ENCODE peak calls at places on chromosome 16, in nine cellular contexts. X, K, Y, J, M, Q, L, B and F are unnamed samples. For H3K9me3, the result is how much of the 10 kb centered on the place peaks cover.

GRCh38 chr16:58070585-58070984 is 45.0 kb downstream of the MMP15 start:
- DNase-seq in X (no peak), K (no peak), Y (no peak), J (no peak), M (no peak), Q (no peak), L (no peak), B (no peak), F (no peak)

GRCh38 chr16:66291833-66292232 is 74.7 kb upstream of the CDH5 start:
- DNase-seq in X (no peak), K (no peak), Y (no peak), J (no peak), M (no peak), Q (no peak), L (no peak), B (no peak), F (no peak)

GRCh38 chr16:84225126-84225525 is 14.7 kb downstream of the KCNG4 start:
- DNase-seq in X (no peak), K (no peak), Y (no peak), J (no peak), M (no peak), Q (no peak), L (no peak), B (no peak), F (no peak)

GRCh38 chr16:51816929-51817328 is 665.9 kb upstream of the SALL1 start:
- DNase-seq in X (no peak), K (no peak), Y (no peak), J (no peak), M (no peak), Q (no peak), L (no peak), B (no peak), F (no peak)

GRCh38 chr16:2820836-2821482 is 3.9 kb downstream of the PRSS21 start:
- DNase-seq in X (no peak), K (no peak), Y (no peak), J (peak), M (no peak), Q (no peak), L (no peak), B (no peak), F (no peak)

GRCh38 chr16:12239953-12240485 is 263.5 kb downstream of the SNX29 start:
- DNase-seq in X (peak), K (no peak), Y (no peak), J (no peak), M (no peak), Q (no peak), L (no peak), B (no peak), F (no peak)

GRCh38 chr16:15882563-15882962 is 5.8 kb downstream of the CEP20 start:
- DNase-seq in X (no peak), K (no peak), Y (no peak), J (no peak), M (no peak), Q (no peak), L (no peak), B (no peak), F (no peak)

GRCh38 chr16:23105309-23105708 is 43.9 kb downstream of the USP31 start:
- DNase-seq in X (no peak), K (no peak), Y (no peak), J (no peak), M (no peak), Q (no peak), L (no peak), B (no peak), F (peak)

GRCh38 chr16:25026621-25027020 is 11.5 kb upstream of the ARHGAP17 start:
- DNase-seq in X (no peak), K (no peak), Y (no peak), J (no peak), M (no peak), Q (no peak), L (no peak), B (no peak), F (no peak)

GRCh38 chr16:31130336-31130812 is 5.2 kb downstream of the PRSS8 start:
- DNase-seq in X (peak), K (no peak), Y (no peak), J (no peak), M (no peak), Q (no peak), L (no peak), B (no peak), F (no peak)

GRCh38 chr16:51267676-51268075 is 116.6 kb upstream of the SALL1 start:
- DNase-seq in X (no peak), K (no peak), Y (no peak), J (no peak), M (no peak), Q (no peak), L (no peak), B (no peak), F (no peak)

GRCh38 chr16:86073763-86074493 is 175.0 kb downstream of the IRF8 start:
- DNase-seq in X (no peak), K (peak), Y (no peak), J (no peak), M (no peak), Q (no peak), L (no peak), B (no peak), F (no peak)

GRCh38 chr16:49471038-49471727 is 97.6 kb downstream of the C16orf78 start:
- DNase-seq in X (no peak), K (no peak), Y (no peak), J (no peak), M (no peak), Q (no peak), L (peak), B (peak), F (no peak)

GRCh38 chr16:1812732-1813163 is 13.9 kb downstream of the HAGH start:
- DNase-seq in X (peak), K (peak), Y (peak), J (peak), M (no peak), Q (peak), L (peak), B (peak), F (peak)

GRCh38 chr16:10335681-10336080 is 50.2 kb upstream of the ATF7IP2 start:
- DNase-seq in X (no peak), K (no peak), Y (no peak), J (no peak), M (no peak), Q (no peak), L (no peak), B (no peak), F (no peak)

GRCh38 chr16:10343124-10343760 is 42.6 kb upstream of the ATF7IP2 start:
- DNase-seq in X (no peak), K (no peak), Y (no peak), J (no peak), M (no peak), Q (peak), L (no peak), B (no peak), F (no peak)

GRCh38 chr16:10345629-10346028 is 40.2 kb upstream of the ATF7IP2 start:
- DNase-seq in X (no peak), K (no peak), Y (no peak), J (no peak), M (no peak), Q (no peak), L (no peak), B (no peak), F (no peak)

GRCh38 chr16:10338426-10338825 is 47.4 kb upstream of the ATF7IP2 start:
- DNase-seq in X (no peak), K (no peak), Y (peak), J (no peak), M (no peak), Q (no peak), L (no peak), B (no peak), F (no peak)

DNA sequence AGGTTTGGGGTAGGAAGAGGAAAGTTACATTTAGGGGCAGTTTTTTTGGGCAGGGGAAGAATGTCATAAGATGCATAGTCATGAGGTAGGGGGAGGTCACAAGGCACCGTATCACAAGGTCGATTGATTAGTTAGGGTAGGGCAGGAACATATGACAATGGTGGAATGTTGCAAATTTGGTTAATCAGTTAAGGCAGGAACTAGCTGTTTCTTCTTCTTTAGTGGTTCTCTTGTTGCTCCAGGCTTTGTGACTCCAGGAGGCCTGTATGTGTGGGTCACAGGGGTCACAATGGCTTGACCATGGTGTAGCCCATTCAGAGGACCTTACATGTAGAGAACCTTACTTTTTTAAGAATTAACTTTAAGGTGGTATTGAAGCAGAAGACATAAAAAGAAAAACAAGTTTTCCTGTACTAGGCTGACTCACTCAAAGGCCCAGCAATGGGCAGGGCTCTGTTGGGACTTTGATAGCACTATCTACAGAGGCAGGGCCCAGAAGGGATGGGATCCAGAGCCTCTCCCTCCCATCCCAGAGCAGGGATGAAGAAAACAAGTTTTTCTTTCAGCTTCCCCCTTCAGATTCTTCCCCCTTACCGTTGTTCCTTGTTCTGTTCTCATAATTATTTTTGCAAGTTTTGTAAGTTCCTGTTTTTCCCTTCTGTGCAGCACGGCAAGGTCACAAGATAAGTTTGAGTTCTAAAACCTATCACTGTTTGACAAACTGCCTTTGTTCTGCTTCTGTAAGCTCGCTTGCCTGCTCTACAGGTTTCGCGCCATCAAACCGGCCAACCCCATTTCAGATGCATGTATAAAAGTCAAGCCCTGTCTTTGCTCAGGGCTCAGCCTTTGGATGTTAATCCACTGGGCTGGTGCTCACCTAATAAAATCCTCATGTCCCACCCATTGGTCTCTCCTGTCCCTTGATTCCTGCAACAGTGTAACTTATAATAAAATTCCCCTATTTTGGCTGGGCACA is 45.8 kb upstream of the ATF7IP2 start:
- DNase-seq in X (no peak), K (no peak), Y (no peak), J (no peak), M (no peak), Q (no peak), L (no peak), B (no peak), F (no peak)
- H3K9me3 ChIP-seq in X (under half), K (under half), Y (under half), J (under half), M (under half), Q (under half), L (under half), B (under half), F (under half)

DNA sequence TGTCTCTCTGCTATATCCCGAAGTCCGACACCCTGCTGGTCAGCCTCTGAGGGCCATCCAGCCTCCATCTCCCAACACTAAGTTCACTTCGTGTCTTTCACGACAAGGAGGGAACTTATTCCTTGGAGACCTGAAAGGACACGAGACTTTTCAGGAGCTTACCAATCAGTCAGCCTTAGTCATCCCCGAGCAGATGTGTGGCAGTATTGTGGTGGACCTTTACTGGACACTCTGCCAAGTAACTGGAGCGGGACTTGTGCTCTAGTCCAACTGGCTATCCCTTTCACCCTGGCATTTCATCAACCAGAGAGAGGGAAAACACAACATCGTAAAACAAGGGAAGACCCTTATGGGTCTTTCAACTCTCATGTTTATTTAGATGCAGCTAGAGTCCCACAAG is 87.1 kb downstream of the EMP2 start:
- DNase-seq in X (no peak), K (no peak), Y (no peak), J (no peak), M (no peak), Q (no peak), L (no peak), B (no peak), F (no peak)
- TF ChIP-seq POLR2A in X (no peak), K (no peak), Y (no peak), J (no peak), M (no peak), Q (no peak), L (no peak), B (no peak), F (no peak)

GRCh38 chr16:79392081-79392480 is 208.5 kb downstream of the MAF start:
- DNase-seq in X (no peak), K (no peak), Y (no peak), J (no peak), M (no peak), Q (no peak), L (no peak), B (no peak), F (no peak)
- H3K9me3 ChIP-seq in X (under half), K (under half), Y (under half), J (under half), M (under half), Q (under half), L (under half), B (under half), F (under half)

DNA sequence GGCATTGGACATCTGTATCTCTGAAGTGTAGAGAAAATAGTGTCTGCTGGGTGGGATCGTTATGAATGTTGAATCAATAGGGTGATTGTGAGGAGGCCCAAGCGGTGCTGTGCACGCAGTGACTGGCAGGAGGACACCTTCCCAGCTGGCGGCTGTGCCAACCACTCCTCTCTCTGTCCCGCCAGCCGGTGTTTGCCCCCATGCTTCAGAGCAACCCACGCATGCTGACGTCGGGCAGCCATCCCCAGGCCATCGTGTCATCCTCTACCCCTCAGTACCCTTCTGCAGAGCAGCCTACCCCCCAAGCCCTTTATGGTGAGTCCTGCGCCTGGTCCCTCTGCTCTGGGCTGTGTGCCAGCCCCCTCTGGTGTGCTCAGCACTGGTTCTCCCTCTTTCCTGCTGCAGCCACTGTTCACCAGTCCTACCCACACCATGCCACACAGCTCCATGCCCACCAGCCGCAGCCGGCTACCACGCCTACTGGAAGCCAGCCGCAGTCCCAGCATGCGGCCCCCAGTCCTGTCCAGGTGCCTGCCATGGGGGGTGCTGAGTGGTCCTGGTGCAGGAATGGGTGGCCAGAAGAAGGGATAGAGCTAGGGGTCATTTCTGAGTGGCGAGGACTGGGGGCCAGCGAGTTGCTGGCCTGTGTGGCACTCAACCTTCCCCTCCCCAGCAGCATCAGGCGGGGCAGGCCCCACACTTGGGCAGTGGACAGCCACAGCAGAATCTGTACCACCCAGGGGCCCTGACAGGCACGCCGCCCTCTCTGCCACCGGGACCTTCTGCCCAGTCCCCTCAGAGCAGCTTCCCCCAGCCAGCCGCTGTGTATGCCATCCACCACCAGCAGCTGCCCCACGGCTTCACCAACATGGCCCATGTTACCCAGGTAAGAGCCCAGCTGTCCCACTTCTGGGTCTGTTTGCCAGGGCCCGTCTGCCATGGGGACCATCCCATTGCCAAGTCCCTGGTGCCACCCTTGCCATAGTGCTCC is 11.0 kb downstream of the TUFM start:
- DNase-seq in X (no peak), K (no peak), Y (no peak), J (no peak), M (no peak), Q (no peak), L (no peak), B (no peak), F (no peak)
- TF ChIP-seq POLR2A in X (no peak), K (no peak), Y (no peak), J (no peak), M (no peak), Q (no peak), L (no peak), B (no peak), F (no peak)

GRCh38 chr16:7689234-7689633 is 356.6 kb downstream of the RBFOX1 start:
- DNase-seq in X (no peak), K (no peak), Y (no peak), J (no peak), M (no peak), Q (no peak), L (no peak), B (no peak), F (no peak)
- H3K9me3 ChIP-seq in X (under half), K (under half), Y (under half), J (under half), M (under half), Q (under half), L (under half), B (under half), F (under half)

GRCh38 chr16:81450783-81451491 is 6.3 kb downstream of the CMIP start:
- DNase-seq in X (no peak), K (no peak), Y (no peak), J (no peak), M (no peak), Q (no peak), L (no peak), B (no peak), F (no peak)
- TF ChIP-seq POLR2A in X (no peak), K (no peak), Y (no peak), J (no peak), M (no peak), Q (no peak), L (no peak), B (no peak), F (no peak)

DNA sequence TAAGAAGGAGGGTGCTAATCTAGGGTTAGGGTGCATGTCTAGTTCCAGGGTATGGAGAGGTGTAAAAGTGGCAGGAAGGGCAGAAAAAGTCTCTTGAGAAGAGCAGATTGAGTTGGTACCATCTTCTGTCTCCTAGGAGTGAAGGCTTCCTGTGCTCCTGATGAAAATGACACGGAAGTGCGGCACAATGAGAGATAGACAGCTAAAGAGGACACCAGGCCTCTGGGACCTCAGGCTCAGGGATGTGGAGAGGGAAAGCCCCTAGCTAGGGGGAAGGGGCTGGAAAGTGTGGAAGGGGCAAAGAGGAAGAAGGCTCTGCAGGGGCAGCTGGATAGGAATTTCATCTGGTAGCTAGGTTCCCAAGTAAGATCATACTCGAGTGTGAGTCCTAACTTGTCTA is 498.3 kb upstream of the EEF2KMT start:
- DNase-seq in X (no peak), K (no peak), Y (no peak), J (no peak), M (no peak), Q (no peak), L (no peak), B (no peak), F (no peak)
- H3K9me3 ChIP-seq in X (under half), K (under half), Y (under half), J (under half), M (under half), Q (under half), L (under half), B (under half), F (under half)

DNA sequence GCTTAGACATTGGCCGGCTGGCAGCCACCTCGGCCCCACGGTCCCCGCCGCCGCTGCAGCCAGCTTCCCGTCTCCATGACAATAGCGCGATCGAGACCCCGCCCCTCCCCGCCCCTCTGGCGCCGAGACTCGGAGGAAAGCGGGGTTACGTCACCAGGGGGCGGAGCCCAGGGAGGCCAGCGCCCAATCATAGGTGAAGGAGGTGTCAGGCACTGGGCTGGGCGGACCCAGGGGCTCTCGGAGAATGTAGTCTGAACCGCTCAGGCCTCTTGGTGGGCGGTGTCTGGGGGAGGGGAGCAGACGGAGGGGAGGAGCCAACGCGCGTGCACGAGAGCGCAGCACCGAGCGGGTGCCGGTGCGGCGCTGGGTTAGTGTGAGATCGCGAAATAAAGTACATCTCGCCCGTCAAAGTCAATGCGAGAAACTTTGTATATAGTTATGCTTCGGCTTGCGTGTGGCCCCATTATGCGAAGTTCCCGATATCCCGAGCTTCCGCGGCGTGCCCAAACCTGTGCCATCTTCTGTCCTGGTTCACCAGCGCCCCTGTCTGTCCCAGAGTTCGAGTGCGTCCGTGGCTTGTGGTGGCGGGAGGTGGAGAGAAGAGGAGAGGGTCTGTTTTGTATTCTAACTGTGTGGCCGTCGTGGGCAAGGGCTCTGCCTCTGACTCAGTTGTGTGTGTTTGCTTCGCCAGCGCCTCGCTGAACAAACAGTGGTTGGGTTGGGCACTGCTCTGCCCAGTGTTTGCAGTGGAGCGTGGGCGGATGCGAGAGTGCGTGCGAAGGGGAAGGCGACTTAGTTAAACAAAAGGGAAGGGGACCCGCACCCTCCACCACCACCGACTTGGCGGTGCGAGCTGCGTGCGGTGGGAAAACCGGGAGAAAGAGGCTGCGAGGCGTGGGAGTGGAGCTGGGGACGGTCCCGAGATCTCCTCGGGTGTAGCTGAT is 1.3 kb upstream of the IRX5 start:
- DNase-seq in X (peak), K (peak), Y (peak), J (peak), M (peak), Q (peak), L (peak), B (peak), F (peak)
- TF ChIP-seq POLR2A in X (peak), K (no peak), Y (peak), J (peak), M (peak), Q (no peak), L (no peak), B (no peak), F (peak)